ENCODE peak calls at places on chromosome 15, in six cellular contexts. F is foreskin fibroblast, L is kidney, V is keratinocyte, O is AG10803, E is Peyer's patch. C is an unnamed sample.

GRCh38 chr15:101398247-101398646 is 91.3 kb downstream of the PCSK6 start:
- DNase-seq in E (no peak), L (no peak), F (no peak), V (no peak), O (no peak), C (no peak)

GRCh38 chr15:41001524-41001923 is 48.3 kb downstream of the CHAC1 start:
- DNase-seq in O (no peak), E (peak; percentile 80), V (no peak), L (no peak), F (no peak), C (no peak)

GRCh38 chr15:81400640-81401236 is 26.7 kb upstream of the TMC3 start:
- DNase-seq in O (peak; percentile 58), L (no peak), V (no peak), E (no peak), F (peak; percentile 32), C (peak; percentile 81)

GRCh38 chr15:66723826-66724731 is 22.0 kb downstream of the SMAD6 start:
- DNase-seq in V (no peak), L (no peak), O (peak; percentile 57), E (no peak), F (peak; percentile 63), C (no peak)

GRCh38 chr15:72319360-72319984 is 485 bp downstream of the CELF6 start:
- DNase-seq in F (peak; percentile 42), L (peak; percentile 92), V (no peak), E (peak; percentile 69), O (peak; percentile 45), C (peak; percentile 65)

GRCh38 chr15:25742421-25743159 is 120.5 kb downstream of the ATP10A start:
- DNase-seq in V (no peak), L (no peak), O (no peak), E (no peak), F (no peak), C (no peak)

GRCh38 chr15:32663671-32664070 is 22.2 kb downstream of the SCG5 start:
- DNase-seq in L (no peak), F (no peak), V (no peak), O (no peak), E (no peak), C (no peak)

GRCh38 chr15:91281991-91282390 is 181.9 kb downstream of the SV2B start:
- DNase-seq in L (no peak), E (no peak), V (no peak), O (peak; percentile 3), F (no peak), C (no peak)

GRCh38 chr15:70602281-70602680 is 161.1 kb downstream of the UACA start:
- DNase-seq in E (no peak), O (no peak), L (no peak), F (no peak), V (no peak), C (no peak)

GRCh38 chr15:85886345-85886935 is 91.7 kb upstream of the KLHL25 start:
- DNase-seq in O (no peak), L (no peak), V (no peak), E (no peak), F (no peak), C (no peak)

GRCh38 chr15:56749982-56750381 is 16.7 kb upstream of the ZNF280D start:
- DNase-seq in E (no peak), O (peak; percentile 78), F (no peak), V (no peak), L (no peak), C (peak; percentile 58)

GRCh38 chr15:92316586-92317295 is 76.9 kb upstream of the ST8SIA2 start:
- DNase-seq in O (no peak), F (no peak), L (no peak), E (no peak), V (no peak), C (no peak)
- TF ChIP-seq CTCF in O (no peak), F (no peak), L (no peak), E (no peak), V (no peak), C (no peak)

DNA sequence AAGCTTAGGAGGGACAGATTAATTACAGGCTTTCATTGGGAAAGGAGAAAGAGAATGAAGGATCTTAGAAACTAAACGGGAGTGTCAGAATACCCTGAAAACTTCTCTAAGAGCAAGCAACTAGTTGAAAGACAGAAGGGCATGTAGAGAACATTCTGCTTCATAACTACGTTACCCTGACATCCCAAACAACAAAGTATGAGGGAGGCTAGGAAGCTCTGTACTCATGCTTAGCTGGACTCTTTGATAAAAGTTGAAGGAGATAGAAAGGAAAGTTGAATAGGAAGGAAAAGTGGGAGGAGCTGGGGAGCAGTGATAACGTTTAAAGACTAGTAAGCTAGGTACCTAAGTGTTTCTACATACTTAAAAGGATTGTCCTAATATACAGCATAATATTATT is 64.2 kb downstream of the SEMA6D start:
- DNase-seq in V (no peak), L (no peak), O (no peak), E (no peak), F (no peak), C (no peak)
- H3K4me3 ChIP-seq in V (no peak overlapping the region), L (no peak overlapping the region), O (no peak overlapping the region), E (no peak overlapping the region), F (no peak overlapping the region), C (no peak overlapping the region)

GRCh38 chr15:98904466-98905048 is 103.0 kb downstream of the PGPEP1L start:
- DNase-seq in E (no peak), L (no peak), O (peak; percentile 78), V (no peak), F (peak; percentile 63), C (peak; percentile 59)
- TF ChIP-seq CTCF in E (peak; percentile 48), L (peak; percentile 42), O (peak; percentile 86), V (peak; percentile 84), F (peak; percentile 85), C (peak; percentile 62)

DNA sequence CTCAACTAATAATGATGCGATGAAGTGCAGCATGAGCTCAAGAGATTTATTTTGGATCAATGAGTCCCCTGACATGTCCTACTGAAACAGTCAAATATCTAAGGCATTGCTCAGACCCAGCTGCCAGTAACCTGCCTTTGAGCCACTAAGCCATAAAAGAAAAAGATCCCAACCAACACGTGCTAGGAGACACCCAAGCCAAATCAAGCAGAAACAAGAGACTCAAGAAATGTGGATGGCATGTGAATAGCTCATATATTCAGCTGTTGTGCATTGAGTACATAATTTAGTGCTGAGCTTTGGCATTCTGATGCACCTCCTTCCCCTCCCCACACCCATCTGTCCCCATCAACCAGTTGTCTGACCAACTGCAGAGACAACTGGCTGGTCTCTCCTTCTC is 29.2 kb downstream of the GJD2 start:
- DNase-seq in V (no peak), O (peak; percentile 91), E (no peak), F (peak; percentile 11), L (no peak), C (no peak)
- H3K4me3 ChIP-seq in V (no peak overlapping the region), O (no peak overlapping the region), E (no peak overlapping the region), F (no peak overlapping the region), L (no peak overlapping the region), C (no peak overlapping the region)

DNA sequence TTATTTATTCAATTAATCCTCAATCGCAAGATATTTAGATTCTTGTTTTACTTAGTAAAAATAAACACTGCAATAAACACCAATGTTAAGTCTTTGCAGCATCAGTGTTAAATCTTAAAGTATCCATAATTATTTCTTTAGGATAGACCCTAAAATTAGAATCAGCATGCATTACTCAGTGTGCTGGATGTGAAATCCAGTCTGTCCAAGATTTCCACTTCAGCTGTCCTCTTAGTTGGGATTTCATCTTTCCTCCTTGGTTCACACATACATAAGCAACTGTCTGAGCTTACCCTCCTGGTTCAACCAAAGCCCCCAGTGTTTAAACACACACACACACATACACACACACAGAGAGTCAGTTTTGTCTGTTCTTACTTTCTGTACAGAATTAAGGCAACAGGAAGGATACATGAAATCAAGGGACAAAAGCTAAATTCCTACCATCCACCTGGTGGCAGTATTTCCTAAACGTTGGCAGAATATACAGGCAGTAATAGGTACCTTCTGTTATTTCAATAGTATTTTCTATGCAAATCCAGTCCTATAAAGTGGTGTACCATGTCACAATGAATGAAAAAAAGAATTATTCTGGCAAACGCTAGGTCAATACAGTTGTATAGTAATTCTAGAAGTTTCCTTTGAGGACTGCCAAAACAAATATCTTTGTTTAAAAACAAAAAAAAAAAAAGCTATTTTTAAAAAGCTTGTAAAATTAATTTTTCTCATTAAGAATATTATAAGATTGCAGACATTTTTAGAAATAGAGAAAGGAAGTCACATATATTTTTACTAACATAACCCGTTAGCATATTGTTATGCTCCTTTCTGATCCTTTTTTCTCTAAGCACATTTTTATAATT is 27.3 kb upstream of the DMXL2 start:
- DNase-seq in O (peak; percentile 77), E (peak; percentile 61), V (peak; percentile 9), L (no peak), F (peak; percentile 51), C (peak; percentile 90)
- TF ChIP-seq CTCF in O (peak; percentile 88), E (peak; percentile 94), V (peak; percentile 64), L (peak; percentile 86), F (peak; percentile 59), C (peak; percentile 78)

GRCh38 chr15:99114511-99115299 is 9.8 kb downstream of the SYNM start:
- DNase-seq in O (no peak), V (no peak), E (no peak), F (no peak), L (peak; percentile 55), C (no peak)

GRCh38 chr15:99117111-99117510 is 12.2 kb downstream of the SYNM start:
- DNase-seq in L (peak; percentile 33), V (no peak), E (peak; percentile 33), O (no peak), F (no peak), C (no peak)

GRCh38 chr15:99113547-99114271 is 8.8 kb downstream of the SYNM start:
- DNase-seq in L (peak; percentile 48), E (no peak), F (no peak), O (no peak), V (no peak), C (no peak)

GRCh38 chr15:99117563-99118257 is 12.8 kb downstream of the SYNM start:
- DNase-seq in L (peak; percentile 36), F (no peak), E (peak; percentile 17), O (no peak), V (no peak), C (no peak)

DNA sequence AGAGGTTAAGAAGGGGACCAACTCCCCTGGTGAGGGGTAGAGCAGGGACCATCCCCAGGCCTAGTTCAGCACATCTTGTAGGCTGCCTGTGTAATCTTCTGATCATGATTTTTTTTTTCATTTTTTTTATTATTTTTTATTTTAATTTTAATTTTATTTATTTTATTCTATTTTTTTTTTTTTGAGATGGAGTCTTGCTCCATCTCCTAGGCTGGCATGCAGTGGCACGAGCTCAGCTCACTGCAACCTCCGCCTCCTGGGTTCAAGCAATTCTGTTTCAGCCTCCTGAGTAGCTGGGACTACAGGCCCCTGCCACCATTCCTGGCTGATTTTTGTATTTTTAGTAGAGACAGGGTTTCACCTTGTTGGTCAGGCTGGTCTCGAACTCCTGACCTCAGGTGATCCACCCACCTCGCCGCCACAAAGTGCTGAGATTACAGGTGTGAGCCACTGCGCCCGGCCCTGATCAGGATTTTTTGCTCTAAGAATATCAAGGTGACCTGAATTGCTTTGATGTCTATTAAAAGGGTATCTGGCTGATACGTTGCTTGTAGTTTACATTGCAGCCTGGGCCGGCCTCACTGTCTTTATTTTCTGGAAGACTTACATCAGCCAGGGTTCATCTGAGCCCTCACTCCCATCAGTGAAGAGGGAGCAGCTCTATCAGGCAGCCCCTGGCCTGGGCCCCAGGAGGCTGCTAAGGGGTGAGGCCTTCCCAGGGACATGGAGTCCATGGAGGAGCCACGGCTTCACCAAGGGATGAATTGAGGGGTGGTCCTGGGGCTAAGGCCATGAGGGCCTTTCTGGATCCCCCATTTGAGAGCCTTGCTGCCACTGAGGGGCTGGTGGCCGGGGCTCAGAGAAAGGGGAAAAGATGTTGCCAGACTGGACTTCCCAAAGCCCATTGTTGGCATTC is 10.7 kb downstream of the SYNM start:
- DNase-seq in F (no peak), E (no peak), O (no peak), V (no peak), L (peak; percentile 59), C (no peak)
- H3K4me3 ChIP-seq in F (no peak overlapping the region), E (no peak overlapping the region), O (no peak overlapping the region), V (no peak overlapping the region), L (no peak overlapping the region), C (no peak overlapping the region)

C was measured in fibroblast of pulmonary artery.